ENCODE peak calls at places on chromosomes 5 and 9, in ten cellular contexts. V, R, J, G, X, Y, P, O, N and I are unnamed samples.

GRCh38 chr9:34610434-34611206 is 1.3 kb downstream of the RPP25L start:
- DNase-seq in V (no peak), R (no peak), J (no peak), G (no peak), X (no peak), Y (no peak), P (no peak), O (peak; percentile 54), N (no peak), I (no peak)

GRCh38 chr9:120830151-120830550 is 12.6 kb downstream of the PSMD5 start:
- DNase-seq in V (no peak), R (no peak), J (no peak), G (no peak), X (no peak), Y (no peak), P (no peak), O (no peak), N (no peak), I (no peak)

GRCh38 chr5:58459860-58460726 is at the start of gene PLK2:
- DNase-seq in V (peak; percentile 79), R (peak; percentile 89), J (peak; percentile 85), G (peak; percentile 91), X (peak; percentile 96), Y (no peak), P (peak; percentile 59), O (peak; percentile 97), N (peak; percentile 81), I (peak; percentile 77)

GRCh38 chr9:16417749-16418148 is 452.7 kb downstream of the BNC2 start:
- DNase-seq in V (no peak), R (no peak), J (no peak), G (no peak), X (no peak), Y (no peak), P (no peak), O (no peak), N (peak; percentile 70), I (no peak)

GRCh38 chr5:120457839-120458507 is 6.1 kb upstream of the PRR16 start:
- DNase-seq in V (peak; percentile 37), R (peak; percentile 76), J (peak; percentile 73), G (peak; percentile 8), X (peak; percentile 24), Y (peak; percentile 19), P (no peak), O (peak; percentile 90), N (no peak), I (no peak)

GRCh38 chr5:148205865-148206264 is 3.0 kb downstream of the SPINK6 start:
- DNase-seq in V (no peak), R (no peak), J (no peak), G (no peak), X (no peak), Y (no peak), P (no peak), O (no peak), N (no peak), I (no peak)

GRCh38 chr5:3349704-3350565 is 245.7 kb upstream of the IRX1 start:
- DNase-seq in V (no peak), R (no peak), J (no peak), G (no peak), X (no peak), Y (no peak), P (no peak), O (no peak), N (no peak), I (no peak)

GRCh38 chr5:133993152-133993548 is 11.6 kb downstream of the VDAC1 start:
- DNase-seq in V (no peak), R (no peak), J (no peak), G (no peak), X (peak; percentile 61), Y (no peak), P (no peak), O (no peak), N (no peak), I (no peak)

GRCh38 chr9:27260789-27261516 is 36.0 kb downstream of the EQTN start:
- DNase-seq in V (no peak), R (no peak), J (no peak), G (no peak), X (no peak), Y (no peak), P (no peak), O (no peak), N (no peak), I (no peak)

GRCh38 chr5:54874337-54875021 is 110.9 kb downstream of the ESM1 start:
- DNase-seq in V (no peak), R (peak; percentile 39), J (no peak), G (no peak), X (no peak), Y (no peak), P (no peak), O (no peak), N (no peak), I (no peak)

GRCh38 chr9:23088932-23089364 is 642.3 kb downstream of the DMRTA1 start:
- DNase-seq in V (peak; percentile 0), R (peak; percentile 65), J (peak; percentile 84), G (no peak), X (peak; percentile 13), Y (no peak), P (no peak), O (peak; percentile 23), N (no peak), I (peak; percentile 5)

GRCh38 chr5:149228610-149229297 is 42.9 kb upstream of the AFAP1L1 start:
- DNase-seq in V (peak; percentile 77), R (no peak), J (peak; percentile 62), G (no peak), X (peak; percentile 88), Y (no peak), P (peak; percentile 89), O (no peak), N (peak; percentile 83), I (peak; percentile 56)

GRCh38 chr5:164053123-164053522 is 547.7 kb downstream of the MAT2B start:
- DNase-seq in V (no peak), R (no peak), J (no peak), G (no peak), X (no peak), Y (no peak), P (no peak), O (no peak), N (no peak), I (no peak)

GRCh38 chr5:14325369-14325768 is 182.2 kb downstream of the TRIO start:
- DNase-seq in V (no peak), R (no peak), J (no peak), G (no peak), X (no peak), Y (no peak), P (no peak), O (no peak), N (no peak), I (no peak)

GRCh38 chr9:131799177-131799823 is 59.4 kb upstream of the RAPGEF1 start:
- DNase-seq in V (peak; percentile 51), R (peak; percentile 83), J (peak; percentile 92), G (peak; percentile 9), X (peak; percentile 77), Y (peak; percentile 35), P (peak; percentile 77), O (peak; percentile 73), N (peak; percentile 16), I (peak; percentile 73)

GRCh38 chr5:10502130-10502529 is 60.5 kb downstream of the ROPN1L start:
- DNase-seq in V (no peak), R (no peak), J (no peak), G (no peak), X (no peak), Y (no peak), P (no peak), O (no peak), N (no peak), I (no peak)

GRCh38 chr9:6096821-6097220 is 81.4 kb upstream of the RANBP6 start:
- DNase-seq in V (no peak), R (no peak), J (no peak), G (no peak), X (peak; percentile 76), Y (no peak), P (no peak), O (no peak), N (peak; percentile 60), I (no peak)

GRCh38 chr5:84729326-84729725 is 344.6 kb upstream of the EDIL3 start:
- DNase-seq in V (no peak), R (no peak), J (no peak), G (no peak), X (no peak), Y (no peak), P (no peak), O (no peak), N (peak; percentile 53), I (no peak)

GRCh38 chr9:98886691-98887229 is 56.9 kb upstream of the COL15A1 start:
- DNase-seq in V (no peak), R (no peak), J (no peak), G (no peak), X (no peak), Y (no peak), P (no peak), O (no peak), N (peak; percentile 45), I (no peak)

GRCh38 chr5:119340597-119341218 is 15.1 kb upstream of the TNFAIP8 start:
- DNase-seq in V (no peak), R (no peak), J (no peak), G (no peak), X (no peak), Y (peak; percentile 87), P (no peak), O (no peak), N (no peak), I (no peak)

GRCh38 chr9:95425910-95426551 is 90.7 kb downstream of the PTCH1 start:
- DNase-seq in V (no peak), R (peak; percentile 61), J (peak; percentile 44), G (no peak), X (no peak), Y (peak; percentile 24), P (peak; percentile 71), O (no peak), N (no peak), I (no peak)

GRCh38 chr5:168601972-168602371 is 22.8 kb upstream of the PANK3 start:
- DNase-seq in V (no peak), R (no peak), J (no peak), G (no peak), X (no peak), Y (no peak), P (no peak), O (no peak), N (no peak), I (no peak)

GRCh38 chr5:15573594-15573993 is 73.6 kb downstream of the FBXL7 start:
- DNase-seq in V (no peak), R (no peak), J (no peak), G (no peak), X (no peak), Y (no peak), P (no peak), O (no peak), N (no peak), I (no peak)

GRCh38 chr9:99907208-99907532 is 716 bp downstream of the STX17 start:
- DNase-seq in V (peak; percentile 2), R (no peak), J (no peak), G (no peak), X (no peak), Y (no peak), P (no peak), O (no peak), N (no peak), I (no peak)

GRCh38 chr5:53782620-53783019 is 222.2 kb downstream of the NDUFS4 start:
- DNase-seq in V (no peak), R (peak; percentile 58), J (peak; percentile 22), G (no peak), X (no peak), Y (no peak), P (no peak), O (no peak), N (no peak), I (no peak)

GRCh38 chr5:136802382-136802781 is 437.0 kb upstream of the TRPC7 start:
- DNase-seq in V (no peak), R (no peak), J (peak; percentile 20), G (no peak), X (peak; percentile 47), Y (no peak), P (no peak), O (no peak), N (peak; percentile 21), I (no peak)